ENCODE peak calls at places on chromosome 1, in eight cellular contexts. D is choroid plexus epithelial cell, E is B cell, L is ovary, A is fibroblast of the aortic adventitia, I is breast epithelium, J is hepatocyte, H is transverse colon. Y is an unnamed sample.

GRCh38 chr1:231139659-231140650 is 21.9 kb upstream of the TRIM67 start:
- DNase-seq in A (peak; percentile 94), I (peak; percentile 43), J (peak; percentile 26), D (peak; percentile 98), E (no peak), H (no peak), L (no peak), Y (no peak)

GRCh38 chr1:79355073-79355472 is 348.5 kb upstream of the ADGRL4 start:
- DNase-seq in E (no peak), H (no peak), I (no peak), A (peak; percentile 93), D (peak; percentile 46), J (no peak), L (no peak), Y (no peak)

GRCh38 chr1:55049914-55050278 is 10.5 kb downstream of the PCSK9 start:
- DNase-seq in I (no peak), E (no peak), A (peak; percentile 62), L (peak; percentile 90), J (peak; percentile 56), D (peak; percentile 80), H (no peak), Y (no peak)

GRCh38 chr1:239811211-239811902 is 280.3 kb upstream of the FMN2 start:
- DNase-seq in E (no peak), I (no peak), H (no peak), D (no peak), J (no peak), L (no peak), A (no peak), Y (no peak)

GRCh38 chr1:41033272-41033671 is 11.7 kb upstream of the SLFNL1 start:
- DNase-seq in L (no peak), H (no peak), A (no peak), E (no peak), I (no peak), J (no peak), D (no peak), Y (no peak)

GRCh38 chr1:54107131-54107530 is 45.7 kb downstream of the CDCP2 start:
- DNase-seq in D (peak; percentile 19), E (no peak), H (no peak), J (no peak), L (no peak), A (no peak), I (no peak), Y (no peak)

GRCh38 chr1:233075045-233075444 is 124.6 kb downstream of the NTPCR start:
- DNase-seq in I (no peak), H (no peak), J (no peak), D (peak; percentile 28), L (no peak), E (no peak), A (peak; percentile 88), Y (no peak)

GRCh38 chr1:205144751-205145150 is 23.0 kb upstream of the RBBP5 start:
- DNase-seq in E (no peak), D (peak; percentile 75), I (no peak), L (no peak), A (peak; percentile 79), J (peak; percentile 19), H (no peak), Y (no peak)

GRCh38 chr1:14215151-14215550 is 383.3 kb upstream of the KAZN start:
- DNase-seq in J (no peak), I (no peak), D (no peak), H (no peak), A (no peak), L (no peak), E (no peak), Y (no peak)

GRCh38 chr1:2356401-2356800 is 35.0 kb downstream of the MORN1 start:
- DNase-seq in A (no peak), H (no peak), L (no peak), J (no peak), E (no peak), D (no peak), I (no peak), Y (no peak)

GRCh38 chr1:172813330-172813729 is 154.4 kb downstream of the FASLG start:
- DNase-seq in L (no peak), D (no peak), E (no peak), A (no peak), H (no peak), J (no peak), I (no peak), Y (no peak)

GRCh38 chr1:157961805-157962762 is 31.4 kb upstream of the KIRREL1 start:
- DNase-seq in E (no peak), A (peak; percentile 72), D (peak; percentile 70), I (no peak), L (no peak), J (peak; percentile 75), H (no peak), Y (no peak)

GRCh38 chr1:106831511-106831910 is 225.0 kb upstream of the PRMT6 start:
- DNase-seq in I (no peak), L (no peak), H (no peak), A (peak; percentile 4), D (peak; percentile 1), E (no peak), J (no peak), Y (no peak)

GRCh38 chr1:203273869-203274602 is 31.3 kb upstream of the BTG2 start:
- DNase-seq in H (peak; percentile 68), J (peak; percentile 19), I (no peak), L (peak; percentile 46), A (no peak), E (peak; percentile 70), D (no peak), Y (no peak)

GRCh38 chr1:157239936-157240335 is 101.7 kb upstream of the ETV3 start:
- DNase-seq in I (no peak), E (no peak), A (no peak), H (no peak), D (no peak), L (no peak), J (no peak), Y (no peak)

GRCh38 chr1:54318415-54318814 is 87.8 kb downstream of the SSBP3 start:
- DNase-seq in J (no peak), L (no peak), I (no peak), A (no peak), H (no peak), D (no peak), E (no peak), Y (no peak)

GRCh38 chr1:232111616-232112015 is 485.0 kb downstream of the DISC1 start:
- DNase-seq in J (no peak), H (no peak), A (peak; percentile 18), L (no peak), I (no peak), D (peak; percentile 6), E (no peak), Y (no peak)

DNA sequence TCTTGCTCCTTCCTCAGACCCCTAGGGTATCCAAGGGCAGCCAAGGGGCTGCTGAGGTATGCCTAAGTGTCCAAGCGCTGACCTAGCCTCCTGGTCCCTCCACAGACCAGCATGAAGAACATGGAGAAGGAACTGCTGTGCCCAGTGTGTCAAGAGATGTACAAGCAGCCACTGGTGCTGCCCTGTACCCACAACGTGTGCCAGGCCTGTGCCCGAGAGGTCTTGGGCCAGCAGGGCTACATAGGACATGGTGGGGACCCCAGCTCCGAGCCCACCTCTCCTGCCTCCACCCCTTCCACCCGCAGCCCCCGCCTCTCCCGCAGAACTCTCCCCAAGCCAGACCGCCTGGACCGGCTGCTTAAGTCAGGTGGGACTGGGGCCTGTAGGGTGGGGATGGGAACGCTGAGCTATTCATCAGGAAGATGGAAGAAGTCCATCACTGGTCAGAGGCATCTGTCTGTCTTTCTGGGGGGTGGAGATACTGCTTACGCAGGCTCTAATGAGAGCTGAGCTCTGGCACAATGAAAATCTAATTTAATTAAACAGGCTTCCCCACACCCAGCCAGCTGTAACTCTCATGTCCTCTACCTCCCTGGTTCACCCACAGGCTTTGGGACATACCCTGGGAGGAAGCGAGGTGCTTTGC is 1.8 kb downstream of the TRIM46 start:
- DNase-seq in H (peak; percentile 11), A (no peak), E (peak; percentile 30), D (no peak), I (no peak), J (no peak), L (no peak), Y (peak; percentile 21)
- TF ChIP-seq CTCF in H (no peak), A (no peak), E (no peak), D (no peak), I (no peak), J (no peak), L (no peak), Y (no peak)

DNA sequence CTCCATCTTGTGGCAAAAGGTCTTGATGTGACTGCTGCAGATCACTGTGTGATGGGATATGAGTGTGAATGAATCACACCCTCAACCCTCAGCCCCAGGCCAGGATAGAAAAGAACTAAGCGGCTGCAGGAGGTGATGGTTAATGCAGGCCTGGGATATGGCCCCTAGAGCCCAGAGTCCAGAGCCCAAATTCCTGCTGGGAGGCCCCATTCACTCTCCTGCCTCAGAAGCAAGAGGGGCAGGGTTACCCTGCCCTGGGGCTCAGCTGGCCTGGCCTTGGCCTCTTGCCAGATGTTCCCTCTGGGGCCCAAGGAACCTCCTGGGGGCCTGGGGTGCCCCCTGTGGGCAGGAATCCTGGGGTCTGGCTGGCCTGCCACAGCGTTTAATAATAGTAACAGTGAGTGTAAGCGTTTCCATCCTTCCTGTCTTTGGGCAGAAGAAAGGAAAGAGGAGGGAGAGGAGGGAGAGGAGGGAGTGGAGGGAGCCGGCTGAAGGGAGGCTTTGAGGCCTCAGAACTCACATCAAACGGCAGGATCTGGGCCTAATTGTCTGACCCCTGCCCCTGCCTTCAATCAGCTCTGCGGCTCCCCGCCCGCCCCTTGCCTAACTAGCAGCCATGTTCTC is 26.2 kb downstream of the DMAP1 start:
- DNase-seq in L (no peak), D (peak; percentile 47), H (peak; percentile 35), A (peak; percentile 20), E (no peak), J (peak; percentile 70), I (no peak), Y (no peak)
- TF ChIP-seq CTCF in L (no peak), D (peak; percentile 56), H (peak; percentile 16), A (peak; percentile 21), E (no peak), J (peak; percentile 43), I (no peak), Y (no peak)

GRCh38 chr1:210144736-210145135 is 87.9 kb upstream of the SERTAD4 start:
- DNase-seq in I (no peak), L (no peak), A (no peak), H (no peak), E (no peak), J (no peak), D (no peak), Y (no peak)
- TF ChIP-seq CTCF in I (no peak), L (no peak), A (no peak), H (no peak), E (no peak), J (no peak), D (no peak), Y (no peak)

GRCh38 chr1:24564695-24565094 is 8.8 kb downstream of the NCMAP start:
- DNase-seq in E (no peak), L (no peak), A (no peak), I (no peak), D (no peak), J (no peak), H (no peak), Y (no peak)

GRCh38 chr1:24566266-24566867 is 10.5 kb downstream of the NCMAP start:
- DNase-seq in D (peak; percentile 32), I (no peak), H (no peak), E (no peak), A (no peak), J (no peak), L (no peak), Y (no peak)

GRCh38 chr1:24568475-24568874 is 12.6 kb downstream of the NCMAP start:
- DNase-seq in E (no peak), I (no peak), J (no peak), H (no peak), A (no peak), D (no peak), L (no peak), Y (no peak)

GRCh38 chr1:24570265-24571125 is 14.6 kb downstream of the NCMAP start:
- DNase-seq in J (no peak), I (no peak), H (no peak), D (no peak), A (no peak), E (no peak), L (no peak), Y (no peak)

GRCh38 chr1:24567792-24568388 is 12.0 kb downstream of the NCMAP start:
- DNase-seq in E (no peak), J (peak; percentile 88), I (peak; percentile 94), L (no peak), H (peak; percentile 76), A (no peak), D (peak; percentile 15), Y (no peak)
- TF ChIP-seq CTCF in E (no peak), J (peak; percentile 22), I (peak; percentile 29), L (no peak), H (peak; percentile 8), A (no peak), D (no peak), Y (no peak)